ENCODE peak calls at places on chromosomes 12 and 14, in eight cellular contexts. One of them, this sample, is unnamed.

GRCh38 chr12:84305144-84305543 is 607.5 kb downstream of the SLC6A15 start:
- DNase-seq in esophagus muscularis mucosa: no peak
- DNase-seq in ovary: no peak
- DNase-seq in tibial nerve: no peak
- DNase-seq in A549: no peak
- DNase-seq in SK-N-SH: no peak
- DNase-seq in K562: no peak
- DNase-seq in HepG2: no peak
- DNase-seq in this sample: no peak

GRCh38 chr14:74710477-74710876 is 2.4 kb downstream of the AREL1 start:
- DNase-seq in ovary: no peak
- DNase-seq in SK-N-SH: no peak
- DNase-seq in K562: peak
- DNase-seq in A549: no peak
- DNase-seq in esophagus muscularis mucosa: no peak
- DNase-seq in HepG2: no peak
- DNase-seq in tibial nerve: no peak
- DNase-seq in this sample: no peak

GRCh38 chr14:68733086-68733621 is 59.7 kb downstream of the ZFP36L1 start:
- DNase-seq in tibial nerve: peak
- DNase-seq in ovary: no peak
- DNase-seq in A549: no peak
- DNase-seq in HepG2: no peak
- DNase-seq in esophagus muscularis mucosa: no peak
- DNase-seq in K562: no peak
- DNase-seq in SK-N-SH: no peak
- DNase-seq in this sample: no peak

GRCh38 chr12:12693111-12693671 is 2.8 kb downstream of the GPR19 start:
- DNase-seq in esophagus muscularis mucosa: no peak
- DNase-seq in tibial nerve: no peak
- DNase-seq in SK-N-SH: peak
- DNase-seq in K562: no peak
- DNase-seq in ovary: no peak
- DNase-seq in HepG2: no peak
- DNase-seq in A549: no peak
- DNase-seq in this sample: no peak

GRCh38 chr14:90628825-90629224 is 187.4 kb downstream of the TTC7B start:
- DNase-seq in ovary: no peak
- DNase-seq in SK-N-SH: no peak
- DNase-seq in esophagus muscularis mucosa: no peak
- DNase-seq in tibial nerve: no peak
- DNase-seq in A549: no peak
- DNase-seq in K562: no peak
- DNase-seq in HepG2: no peak
- DNase-seq in this sample: no peak

GRCh38 chr12:60616400-60616799 is 1020.6 kb downstream of the SLC16A7 start:
- DNase-seq in A549: no peak
- DNase-seq in esophagus muscularis mucosa: no peak
- DNase-seq in ovary: no peak
- DNase-seq in tibial nerve: no peak
- DNase-seq in SK-N-SH: no peak
- DNase-seq in K562: no peak
- DNase-seq in HepG2: no peak
- DNase-seq in this sample: no peak

GRCh38 chr12:62631531-62632520 is 165.2 kb downstream of the MON2 start:
- DNase-seq in esophagus muscularis mucosa: peak
- DNase-seq in HepG2: peak
- DNase-seq in tibial nerve: peak
- DNase-seq in K562: no peak
- DNase-seq in ovary: peak
- DNase-seq in A549: peak
- DNase-seq in SK-N-SH: peak
- DNase-seq in this sample: peak

GRCh38 chr12:24709201-24709600 is 239.7 kb downstream of the BCAT1 start:
- DNase-seq in HepG2: no peak
- DNase-seq in K562: peak
- DNase-seq in SK-N-SH: no peak
- DNase-seq in tibial nerve: no peak
- DNase-seq in ovary: no peak
- DNase-seq in A549: no peak
- DNase-seq in esophagus muscularis mucosa: no peak
- DNase-seq in this sample: no peak

GRCh38 chr14:104979758-104980591 is 1.8 kb upstream of the AHNAK2 start:
- DNase-seq in HepG2: no peak
- DNase-seq in K562: no peak
- DNase-seq in esophagus muscularis mucosa: no peak
- DNase-seq in SK-N-SH: peak
- DNase-seq in A549: peak
- DNase-seq in tibial nerve: no peak
- DNase-seq in ovary: no peak
- DNase-seq in this sample: no peak

GRCh38 chr12:46509135-46509534 is 136.6 kb upstream of the SLC38A2 start:
- DNase-seq in A549: no peak
- DNase-seq in ovary: no peak
- DNase-seq in tibial nerve: no peak
- DNase-seq in K562: no peak
- DNase-seq in SK-N-SH: no peak
- DNase-seq in HepG2: no peak
- DNase-seq in esophagus muscularis mucosa: no peak
- DNase-seq in this sample: no peak

GRCh38 chr12:46508651-46509050 is 136.1 kb upstream of the SLC38A2 start:
- DNase-seq in tibial nerve: no peak
- DNase-seq in esophagus muscularis mucosa: no peak
- DNase-seq in A549: no peak
- DNase-seq in SK-N-SH: no peak
- DNase-seq in ovary: no peak
- DNase-seq in HepG2: no peak
- DNase-seq in K562: no peak
- DNase-seq in this sample: no peak

GRCh38 chr12:46507766-46508165 is 135.2 kb upstream of the SLC38A2 start:
- DNase-seq in SK-N-SH: no peak
- DNase-seq in ovary: no peak
- DNase-seq in HepG2: no peak
- DNase-seq in K562: no peak
- DNase-seq in tibial nerve: no peak
- DNase-seq in esophagus muscularis mucosa: no peak
- DNase-seq in A549: no peak
- DNase-seq in this sample: no peak

GRCh38 chr12:46506198-46506597 is 133.6 kb upstream of the SLC38A2 start:
- DNase-seq in K562: no peak
- DNase-seq in esophagus muscularis mucosa: no peak
- DNase-seq in ovary: no peak
- DNase-seq in SK-N-SH: no peak
- DNase-seq in HepG2: no peak
- DNase-seq in tibial nerve: no peak
- DNase-seq in A549: no peak
- DNase-seq in this sample: no peak

GRCh38 chr12:46506961-46507360 is 134.4 kb upstream of the SLC38A2 start:
- DNase-seq in ovary: no peak
- DNase-seq in HepG2: no peak
- DNase-seq in tibial nerve: no peak
- DNase-seq in SK-N-SH: no peak
- DNase-seq in esophagus muscularis mucosa: no peak
- DNase-seq in K562: no peak
- DNase-seq in A549: no peak
- DNase-seq in this sample: no peak
- TF ChIP-seq EP300 in ovary: no peak
- TF ChIP-seq EP300 in HepG2: no peak
- TF ChIP-seq EP300 in tibial nerve: no peak
- TF ChIP-seq EP300 in SK-N-SH: no peak
- TF ChIP-seq EP300 in esophagus muscularis mucosa: no peak
- TF ChIP-seq EP300 in K562: no peak
- TF ChIP-seq EP300 in A549: no peak
- TF ChIP-seq EP300 in this sample: no peak

GRCh38 chr12:109461846-109462766 is 15.0 kb downstream of the KCTD10 start:
- DNase-seq in A549: peak
- DNase-seq in ovary: peak
- DNase-seq in HepG2: peak
- DNase-seq in K562: peak
- DNase-seq in esophagus muscularis mucosa: peak
- DNase-seq in SK-N-SH: peak
- DNase-seq in tibial nerve: peak
- DNase-seq in this sample: peak
- TF ChIP-seq EP300 in A549: no peak
- TF ChIP-seq EP300 in ovary: no peak
- TF ChIP-seq EP300 in HepG2: no peak
- TF ChIP-seq EP300 in K562: no peak
- TF ChIP-seq EP300 in esophagus muscularis mucosa: no peak
- TF ChIP-seq EP300 in SK-N-SH: peak
- TF ChIP-seq EP300 in tibial nerve: peak
- TF ChIP-seq EP300 in this sample: peak

DNA sequence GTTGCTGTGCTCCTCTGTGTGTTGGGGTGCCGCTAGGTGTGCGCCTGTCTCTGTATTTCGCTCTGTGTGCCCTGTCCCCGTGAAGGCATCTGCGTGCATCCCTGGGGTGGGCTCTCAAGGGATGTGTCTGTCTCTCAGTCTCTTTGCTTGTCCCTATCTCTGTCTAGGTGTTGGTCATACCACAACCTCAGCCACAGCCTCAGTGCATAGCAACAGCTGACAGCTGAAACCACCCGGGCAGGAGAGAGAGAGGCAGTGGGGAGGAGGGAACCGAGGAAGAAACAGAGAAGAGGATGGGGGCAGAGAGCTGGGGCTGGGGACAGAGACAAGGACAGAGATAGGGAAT is 953 bp upstream of the NXPH4 start:
- DNase-seq in SK-N-SH: no peak
- DNase-seq in K562: no peak
- DNase-seq in tibial nerve: no peak
- DNase-seq in esophagus muscularis mucosa: no peak
- DNase-seq in HepG2: no peak
- DNase-seq in ovary: no peak
- DNase-seq in A549: no peak
- DNase-seq in this sample: no peak
- TF ChIP-seq EP300 in SK-N-SH: no peak
- TF ChIP-seq EP300 in K562: no peak
- TF ChIP-seq EP300 in tibial nerve: no peak
- TF ChIP-seq EP300 in esophagus muscularis mucosa: no peak
- TF ChIP-seq EP300 in HepG2: no peak
- TF ChIP-seq EP300 in ovary: no peak
- TF ChIP-seq EP300 in A549: no peak
- TF ChIP-seq EP300 in this sample: no peak

DNA sequence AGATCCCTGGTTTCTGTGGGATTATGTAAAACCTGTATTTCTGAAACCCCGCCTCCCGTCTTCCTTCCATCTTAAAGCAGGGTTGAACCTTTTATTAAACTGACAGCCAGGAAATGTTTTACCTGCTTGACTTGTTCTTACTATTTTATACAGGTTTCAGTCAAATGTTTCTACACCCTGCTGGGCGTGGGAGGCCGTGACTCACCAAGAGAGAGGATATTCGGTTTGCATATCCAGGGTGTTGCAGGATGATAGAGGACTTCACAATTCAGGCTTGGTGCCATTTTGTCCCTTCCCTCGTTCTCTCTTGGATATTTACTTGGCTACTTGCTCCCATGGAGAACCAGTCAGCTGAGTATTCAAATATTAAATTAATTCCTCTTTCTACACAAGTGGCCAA is 69.7 kb downstream of the ARF6 start:
- DNase-seq in SK-N-SH: no peak
- DNase-seq in tibial nerve: no peak
- DNase-seq in K562: peak
- DNase-seq in ovary: no peak
- DNase-seq in A549: no peak
- DNase-seq in esophagus muscularis mucosa: no peak
- DNase-seq in HepG2: no peak
- DNase-seq in this sample: peak
- TF ChIP-seq EP300 in SK-N-SH: no peak
- TF ChIP-seq EP300 in tibial nerve: no peak
- TF ChIP-seq EP300 in K562: peak
- TF ChIP-seq EP300 in ovary: no peak
- TF ChIP-seq EP300 in A549: no peak
- TF ChIP-seq EP300 in esophagus muscularis mucosa: no peak
- TF ChIP-seq EP300 in HepG2: no peak
- TF ChIP-seq EP300 in this sample: no peak

GRCh38 chr12:55634186-55634585 is 2.5 kb upstream of the OR10P1 start:
- DNase-seq in HepG2: no peak
- DNase-seq in esophagus muscularis mucosa: no peak
- DNase-seq in tibial nerve: no peak
- DNase-seq in A549: no peak
- DNase-seq in SK-N-SH: no peak
- DNase-seq in ovary: no peak
- DNase-seq in K562: no peak
- DNase-seq in this sample: no peak

GRCh38 chr12:55636116-55636655 is 506 bp upstream of the OR10P1 start:
- DNase-seq in tibial nerve: no peak
- DNase-seq in A549: no peak
- DNase-seq in K562: no peak
- DNase-seq in ovary: no peak
- DNase-seq in HepG2: no peak
- DNase-seq in SK-N-SH: no peak
- DNase-seq in esophagus muscularis mucosa: no peak
- DNase-seq in this sample: no peak

GRCh38 chr12:55636853-55637252 is at the start of gene OR10P1:
- DNase-seq in ovary: no peak
- DNase-seq in SK-N-SH: no peak
- DNase-seq in esophagus muscularis mucosa: no peak
- DNase-seq in tibial nerve: no peak
- DNase-seq in A549: no peak
- DNase-seq in HepG2: no peak
- DNase-seq in K562: no peak
- DNase-seq in this sample: no peak

GRCh38 chr12:55641595-55641994 is 4.9 kb downstream of the OR10P1 start:
- DNase-seq in tibial nerve: no peak
- DNase-seq in SK-N-SH: no peak
- DNase-seq in K562: no peak
- DNase-seq in HepG2: no peak
- DNase-seq in ovary: no peak
- DNase-seq in A549: no peak
- DNase-seq in esophagus muscularis mucosa: no peak
- DNase-seq in this sample: no peak

DNA sequence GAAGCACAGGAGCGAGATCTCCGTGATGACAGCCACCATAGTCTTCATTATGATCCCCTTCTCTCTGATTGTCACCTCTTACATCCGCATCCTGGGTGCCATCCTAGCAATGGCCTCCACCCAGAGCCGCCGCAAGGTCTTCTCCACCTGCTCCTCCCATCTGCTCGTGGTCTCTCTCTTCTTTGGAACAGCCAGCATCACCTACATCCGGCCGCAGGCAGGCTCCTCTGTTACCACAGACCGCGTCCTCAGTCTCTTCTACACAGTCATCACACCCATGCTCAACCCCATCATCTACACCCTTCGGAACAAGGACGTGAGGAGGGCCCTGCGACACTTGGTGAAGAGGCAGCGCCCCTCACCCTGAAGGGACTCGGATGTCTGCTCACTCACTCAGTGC is 775 bp downstream of the OR10P1 start:
- DNase-seq in A549: no peak
- DNase-seq in K562: no peak
- DNase-seq in tibial nerve: no peak
- DNase-seq in ovary: no peak
- DNase-seq in esophagus muscularis mucosa: no peak
- DNase-seq in SK-N-SH: no peak
- DNase-seq in HepG2: no peak
- DNase-seq in this sample: no peak
- TF ChIP-seq EP300 in A549: no peak
- TF ChIP-seq EP300 in K562: no peak
- TF ChIP-seq EP300 in tibial nerve: no peak
- TF ChIP-seq EP300 in ovary: no peak
- TF ChIP-seq EP300 in esophagus muscularis mucosa: no peak
- TF ChIP-seq EP300 in SK-N-SH: no peak
- TF ChIP-seq EP300 in HepG2: no peak
- TF ChIP-seq EP300 in this sample: no peak

GRCh38 chr12:31342314-31342713 is 16.4 kb upstream of the SINHCAF start:
- DNase-seq in HepG2: no peak
- DNase-seq in K562: no peak
- DNase-seq in tibial nerve: no peak
- DNase-seq in SK-N-SH: no peak
- DNase-seq in esophagus muscularis mucosa: no peak
- DNase-seq in A549: no peak
- DNase-seq in ovary: no peak
- DNase-seq in this sample: no peak
- TF ChIP-seq EP300 in HepG2: no peak
- TF ChIP-seq EP300 in K562: no peak
- TF ChIP-seq EP300 in tibial nerve: no peak
- TF ChIP-seq EP300 in SK-N-SH: no peak
- TF ChIP-seq EP300 in esophagus muscularis mucosa: no peak
- TF ChIP-seq EP300 in A549: no peak
- TF ChIP-seq EP300 in ovary: no peak
- TF ChIP-seq EP300 in this sample: no peak